ENCODE peak calls at places on chromosomes 12 and 14, in four cellular contexts. One of them, this sample, is unnamed.

GRCh38 chr12:2625267-2625666 is 169.5 kb upstream of the FKBP4 start:
- DNase-seq in A172: no peak
- DNase-seq in NCI-H345: no peak
- DNase-seq in activated naive CD4-positive, alpha-beta T cell: no peak
- DNase-seq in this sample: no peak

GRCh38 chr14:26845106-26845818 is 247.4 kb upstream of the NOVA1 start:
- DNase-seq in A172: no peak
- DNase-seq in NCI-H345: no peak
- DNase-seq in activated naive CD4-positive, alpha-beta T cell: no peak
- DNase-seq in this sample: no peak

GRCh38 chr12:25699454-25699853 is 146.4 kb upstream of the LMNTD1 start:
- DNase-seq in A172: no peak
- DNase-seq in NCI-H345: no peak
- DNase-seq in activated naive CD4-positive, alpha-beta T cell: no peak
- DNase-seq in this sample: no peak

GRCh38 chr14:25006961-25007795 is 42.8 kb downstream of the STXBP6 start:
- DNase-seq in A172: peak; percentile 66
- DNase-seq in NCI-H345: peak; percentile 53
- DNase-seq in activated naive CD4-positive, alpha-beta T cell: no peak
- DNase-seq in this sample: no peak

GRCh38 chr14:24775919-24776318 is 141.9 kb upstream of the GZMB start:
- DNase-seq in A172: no peak
- DNase-seq in NCI-H345: no peak
- DNase-seq in activated naive CD4-positive, alpha-beta T cell: no peak
- DNase-seq in this sample: no peak

GRCh38 chr12:13727707-13728147 is 253.7 kb downstream of the GRIN2B start:
- DNase-seq in A172: no peak
- DNase-seq in NCI-H345: peak; percentile 98
- DNase-seq in activated naive CD4-positive, alpha-beta T cell: no peak
- DNase-seq in this sample: no peak

GRCh38 chr14:39203659-39204606 is 28.9 kb downstream of the PNN start:
- DNase-seq in A172: no peak
- DNase-seq in NCI-H345: no peak
- DNase-seq in activated naive CD4-positive, alpha-beta T cell: no peak
- DNase-seq in this sample: no peak

GRCh38 chr12:57093412-57094193 is 4.7 kb downstream of the NAB2 start:
- DNase-seq in A172: no peak
- DNase-seq in NCI-H345: no peak
- DNase-seq in activated naive CD4-positive, alpha-beta T cell: peak; percentile 40
- DNase-seq in this sample: peak; percentile 90

GRCh38 chr14:90674043-90674670 is 142.1 kb downstream of the TTC7B start:
- DNase-seq in A172: no peak
- DNase-seq in NCI-H345: no peak
- DNase-seq in activated naive CD4-positive, alpha-beta T cell: no peak
- DNase-seq in this sample: no peak

GRCh38 chr12:130658106-130658505 is 58.0 kb downstream of the RIMBP2 start:
- DNase-seq in A172: no peak
- DNase-seq in NCI-H345: no peak
- DNase-seq in activated naive CD4-positive, alpha-beta T cell: no peak
- DNase-seq in this sample: no peak

GRCh38 chr14:93042968-93043940 is 72.5 kb downstream of the ITPK1 start:
- DNase-seq in A172: peak; percentile 92
- DNase-seq in NCI-H345: no peak
- DNase-seq in activated naive CD4-positive, alpha-beta T cell: no peak
- DNase-seq in this sample: no peak

GRCh38 chr12:109088818-109089217 is 4.5 kb downstream of the ALKBH2 start:
- DNase-seq in A172: no peak
- DNase-seq in NCI-H345: no peak
- DNase-seq in activated naive CD4-positive, alpha-beta T cell: no peak
- DNase-seq in this sample: no peak

GRCh38 chr14:39023939-39024871 is 78.8 kb downstream of the SEC23A start:
- DNase-seq in A172: no peak
- DNase-seq in NCI-H345: peak; percentile 36
- DNase-seq in activated naive CD4-positive, alpha-beta T cell: no peak
- DNase-seq in this sample: no peak

GRCh38 chr14:55449116-55449515 is 8.7 kb upstream of the TBPL2 start:
- DNase-seq in A172: no peak
- DNase-seq in NCI-H345: no peak
- DNase-seq in activated naive CD4-positive, alpha-beta T cell: no peak
- DNase-seq in this sample: no peak

GRCh38 chr14:46686652-46687051 is 35.1 kb upstream of the RPL10L start:
- DNase-seq in A172: no peak
- DNase-seq in NCI-H345: no peak
- DNase-seq in activated naive CD4-positive, alpha-beta T cell: no peak
- DNase-seq in this sample: no peak

GRCh38 chr12:9706081-9706685 is 26.7 kb downstream of the CLECL1 start:
- DNase-seq in A172: no peak
- DNase-seq in NCI-H345: no peak
- DNase-seq in activated naive CD4-positive, alpha-beta T cell: no peak
- DNase-seq in this sample: no peak

GRCh38 chr12:29158364-29158763 is 9.3 kb downstream of the FAR2 start:
- DNase-seq in A172: no peak
- DNase-seq in NCI-H345: no peak
- DNase-seq in activated naive CD4-positive, alpha-beta T cell: no peak
- DNase-seq in this sample: no peak

GRCh38 chr12:91777268-91777997 is 368.2 kb downstream of the BTG1 start:
- DNase-seq in A172: peak; percentile 63
- DNase-seq in NCI-H345: no peak
- DNase-seq in activated naive CD4-positive, alpha-beta T cell: no peak
- DNase-seq in this sample: no peak

GRCh38 chr12:452667-453210 is 7.0 kb upstream of the B4GALNT3 start:
- DNase-seq in A172: no peak
- DNase-seq in NCI-H345: no peak
- DNase-seq in activated naive CD4-positive, alpha-beta T cell: peak; percentile 50
- DNase-seq in this sample: no peak

GRCh38 chr12:45216297-45216982 is 545 bp downstream of the ANO6 start:
- DNase-seq in A172: peak; percentile 10
- DNase-seq in NCI-H345: peak; percentile 7
- DNase-seq in activated naive CD4-positive, alpha-beta T cell: peak; percentile 22
- DNase-seq in this sample: peak; percentile 70

GRCh38 chr12:104825408-104825807 is 132.7 kb downstream of the SLC41A2 start:
- DNase-seq in A172: no peak
- DNase-seq in NCI-H345: no peak
- DNase-seq in activated naive CD4-positive, alpha-beta T cell: no peak
- DNase-seq in this sample: no peak

GRCh38 chr14:77197988-77198387 is 16.4 kb downstream of the TMEM63C start:
- DNase-seq in A172: no peak
- DNase-seq in NCI-H345: no peak
- DNase-seq in activated naive CD4-positive, alpha-beta T cell: no peak
- DNase-seq in this sample: no peak

GRCh38 chr12:117045998-117046374 is 53.2 kb downstream of the TESC start:
- DNase-seq in A172: no peak
- DNase-seq in NCI-H345: no peak
- DNase-seq in activated naive CD4-positive, alpha-beta T cell: no peak
- DNase-seq in this sample: no peak

GRCh38 chr14:71856199-71856919 is 75.9 kb upstream of the RGS6 start:
- DNase-seq in A172: no peak
- DNase-seq in NCI-H345: no peak
- DNase-seq in activated naive CD4-positive, alpha-beta T cell: no peak
- DNase-seq in this sample: no peak

GRCh38 chr14:62081012-62081612 is 318.9 kb downstream of the SNAPC1 start:
- DNase-seq in A172: no peak
- DNase-seq in NCI-H345: no peak
- DNase-seq in activated naive CD4-positive, alpha-beta T cell: no peak
- DNase-seq in this sample: no peak

GRCh38 chr14:69207435-69208041 is 16.2 kb downstream of the EXD2 start:
- DNase-seq in A172: no peak
- DNase-seq in NCI-H345: no peak
- DNase-seq in activated naive CD4-positive, alpha-beta T cell: no peak
- DNase-seq in this sample: no peak

GRCh38 chr12:116539361-116539771 is 19.8 kb upstream of the MAP1LC3B2 start:
- DNase-seq in A172: no peak
- DNase-seq in NCI-H345: peak; percentile 48
- DNase-seq in activated naive CD4-positive, alpha-beta T cell: no peak
- DNase-seq in this sample: no peak

GRCh38 chr12:113658030-113658655 is 186.5 kb upstream of the LHX5 start:
- DNase-seq in A172: no peak
- DNase-seq in NCI-H345: no peak
- DNase-seq in activated naive CD4-positive, alpha-beta T cell: no peak
- DNase-seq in this sample: no peak

This sample was measured in ovary.